ENCODE peak calls at places on chromosome 19, in nine cellular contexts. One of them, this sample, is unnamed.

GRCh38 chr19:748274-748598 is 2.7 kb upstream of the MISP start:
- DNase-seq in breast epithelium: no peak
- DNase-seq in AG09309: no peak
- DNase-seq in fibroblast of the aortic adventitia: no peak
- DNase-seq in fibroblast of pulmonary artery: no peak
- DNase-seq in upper lobe of left lung: peak
- DNase-seq in HFF-Myc: no peak
- DNase-seq in neural progenitor cell: no peak
- DNase-seq in astrocyte of the cerebellum: no peak
- DNase-seq in this sample: no peak

GRCh38 chr19:35334064-35334753 is 5.2 kb downstream of the CD22 start:
- DNase-seq in breast epithelium: no peak
- DNase-seq in AG09309: no peak
- DNase-seq in fibroblast of the aortic adventitia: no peak
- DNase-seq in fibroblast of pulmonary artery: no peak
- DNase-seq in upper lobe of left lung: no peak
- DNase-seq in HFF-Myc: no peak
- DNase-seq in neural progenitor cell: no peak
- DNase-seq in astrocyte of the cerebellum: no peak
- DNase-seq in this sample: no peak

GRCh38 chr19:51421229-51422052 is 4.0 kb upstream of the SIGLEC10 start:
- DNase-seq in breast epithelium: no peak
- DNase-seq in AG09309: no peak
- DNase-seq in fibroblast of the aortic adventitia: no peak
- DNase-seq in fibroblast of pulmonary artery: no peak
- DNase-seq in upper lobe of left lung: no peak
- DNase-seq in HFF-Myc: no peak
- DNase-seq in neural progenitor cell: peak
- DNase-seq in astrocyte of the cerebellum: no peak
- DNase-seq in this sample: no peak

GRCh38 chr19:14090509-14091085 is at the start of gene SAMD1:
- DNase-seq in breast epithelium: peak
- DNase-seq in AG09309: peak
- DNase-seq in fibroblast of the aortic adventitia: peak
- DNase-seq in fibroblast of pulmonary artery: peak
- DNase-seq in upper lobe of left lung: peak
- DNase-seq in HFF-Myc: no peak
- DNase-seq in neural progenitor cell: peak
- DNase-seq in astrocyte of the cerebellum: peak
- DNase-seq in this sample: no peak

GRCh38 chr19:6020972-6021805 is 43.2 kb upstream of the RANBP3 start:
- DNase-seq in breast epithelium: no peak
- DNase-seq in AG09309: no peak
- DNase-seq in fibroblast of the aortic adventitia: no peak
- DNase-seq in fibroblast of pulmonary artery: no peak
- DNase-seq in upper lobe of left lung: no peak
- DNase-seq in HFF-Myc: no peak
- DNase-seq in neural progenitor cell: no peak
- DNase-seq in astrocyte of the cerebellum: no peak
- DNase-seq in this sample: no peak

GRCh38 chr19:43618921-43619261 is 538 bp downstream of the ZNF428 start:
- DNase-seq in breast epithelium: no peak
- DNase-seq in AG09309: no peak
- DNase-seq in fibroblast of the aortic adventitia: peak
- DNase-seq in fibroblast of pulmonary artery: peak
- DNase-seq in upper lobe of left lung: peak
- DNase-seq in HFF-Myc: no peak
- DNase-seq in neural progenitor cell: no peak
- DNase-seq in astrocyte of the cerebellum: no peak
- DNase-seq in this sample: no peak

GRCh38 chr19:55261671-55262126 is 2.9 kb upstream of the PPP6R1 start:
- DNase-seq in breast epithelium: no peak
- DNase-seq in AG09309: no peak
- DNase-seq in fibroblast of the aortic adventitia: no peak
- DNase-seq in fibroblast of pulmonary artery: no peak
- DNase-seq in upper lobe of left lung: no peak
- DNase-seq in HFF-Myc: no peak
- DNase-seq in neural progenitor cell: no peak
- DNase-seq in astrocyte of the cerebellum: no peak
- DNase-seq in this sample: no peak

GRCh38 chr19:47255947-47256687 is at the start of gene CCDC9:
- DNase-seq in breast epithelium: peak
- DNase-seq in AG09309: peak
- DNase-seq in fibroblast of the aortic adventitia: peak
- DNase-seq in fibroblast of pulmonary artery: peak
- DNase-seq in upper lobe of left lung: peak
- DNase-seq in HFF-Myc: peak
- DNase-seq in neural progenitor cell: peak
- DNase-seq in astrocyte of the cerebellum: peak
- DNase-seq in this sample: peak

GRCh38 chr19:36201684-36202083 is 12.8 kb downstream of the ZNF565 start:
- DNase-seq in breast epithelium: no peak
- DNase-seq in AG09309: no peak
- DNase-seq in fibroblast of the aortic adventitia: no peak
- DNase-seq in fibroblast of pulmonary artery: no peak
- DNase-seq in upper lobe of left lung: no peak
- DNase-seq in HFF-Myc: no peak
- DNase-seq in neural progenitor cell: no peak
- DNase-seq in astrocyte of the cerebellum: no peak
- DNase-seq in this sample: no peak

GRCh38 chr19:18232540-18233223 is 6.4 kb upstream of the PDE4C start:
- DNase-seq in breast epithelium: no peak
- DNase-seq in AG09309: no peak
- DNase-seq in fibroblast of the aortic adventitia: no peak
- DNase-seq in fibroblast of pulmonary artery: no peak
- DNase-seq in upper lobe of left lung: no peak
- DNase-seq in HFF-Myc: no peak
- DNase-seq in neural progenitor cell: no peak
- DNase-seq in astrocyte of the cerebellum: no peak
- DNase-seq in this sample: no peak

GRCh38 chr19:5968431-5969373 is 9.2 kb downstream of the RANBP3 start:
- DNase-seq in breast epithelium: no peak
- DNase-seq in AG09309: no peak
- DNase-seq in fibroblast of the aortic adventitia: no peak
- DNase-seq in fibroblast of pulmonary artery: no peak
- DNase-seq in upper lobe of left lung: peak
- DNase-seq in HFF-Myc: no peak
- DNase-seq in neural progenitor cell: no peak
- DNase-seq in astrocyte of the cerebellum: no peak
- DNase-seq in this sample: no peak

GRCh38 chr19:21202865-21203494 is 61.1 kb downstream of the ZNF431 start:
- DNase-seq in breast epithelium: no peak
- DNase-seq in AG09309: peak
- DNase-seq in fibroblast of the aortic adventitia: peak
- DNase-seq in fibroblast of pulmonary artery: peak
- DNase-seq in upper lobe of left lung: peak
- DNase-seq in HFF-Myc: no peak
- DNase-seq in neural progenitor cell: peak
- DNase-seq in astrocyte of the cerebellum: no peak
- DNase-seq in this sample: no peak

GRCh38 chr19:34985249-34986022 is 14.7 kb upstream of the GRAMD1A start:
- DNase-seq in breast epithelium: peak
- DNase-seq in AG09309: no peak
- DNase-seq in fibroblast of the aortic adventitia: peak
- DNase-seq in fibroblast of pulmonary artery: peak
- DNase-seq in upper lobe of left lung: peak
- DNase-seq in HFF-Myc: peak
- DNase-seq in neural progenitor cell: peak
- DNase-seq in astrocyte of the cerebellum: no peak
- DNase-seq in this sample: no peak

GRCh38 chr19:54364775-54365257 is at the start of gene LAIR1:
- DNase-seq in breast epithelium: no peak
- DNase-seq in AG09309: no peak
- DNase-seq in fibroblast of the aortic adventitia: no peak
- DNase-seq in fibroblast of pulmonary artery: no peak
- DNase-seq in upper lobe of left lung: peak
- DNase-seq in HFF-Myc: no peak
- DNase-seq in neural progenitor cell: no peak
- DNase-seq in astrocyte of the cerebellum: no peak
- DNase-seq in this sample: no peak

GRCh38 chr19:57192993-57193392 is 1.7 kb downstream of the ZNF264 start:
- DNase-seq in breast epithelium: no peak
- DNase-seq in AG09309: no peak
- DNase-seq in fibroblast of the aortic adventitia: no peak
- DNase-seq in fibroblast of pulmonary artery: no peak
- DNase-seq in upper lobe of left lung: no peak
- DNase-seq in HFF-Myc: no peak
- DNase-seq in neural progenitor cell: no peak
- DNase-seq in astrocyte of the cerebellum: no peak
- DNase-seq in this sample: no peak
- H3K4me3 ChIP-seq in breast epithelium: peak
- H3K4me3 ChIP-seq in AG09309: peak
- H3K4me3 ChIP-seq in fibroblast of the aortic adventitia: peak
- H3K4me3 ChIP-seq in fibroblast of pulmonary artery: peak
- H3K4me3 ChIP-seq in upper lobe of left lung: peak
- H3K4me3 ChIP-seq in HFF-Myc: peak
- H3K4me3 ChIP-seq in neural progenitor cell: peak
- H3K4me3 ChIP-seq in astrocyte of the cerebellum: peak
- H3K4me3 ChIP-seq in this sample: peak

GRCh38 chr19:58558623-58559274 is 338 bp upstream of the UBE2M start:
- DNase-seq in breast epithelium: peak
- DNase-seq in AG09309: peak
- DNase-seq in fibroblast of the aortic adventitia: peak
- DNase-seq in fibroblast of pulmonary artery: peak
- DNase-seq in upper lobe of left lung: peak
- DNase-seq in HFF-Myc: peak
- DNase-seq in neural progenitor cell: peak
- DNase-seq in astrocyte of the cerebellum: peak
- DNase-seq in this sample: peak

GRCh38 chr19:58559275-58560006 is 1.0 kb upstream of the UBE2M start:
- DNase-seq in breast epithelium: peak
- DNase-seq in AG09309: peak
- DNase-seq in fibroblast of the aortic adventitia: peak
- DNase-seq in fibroblast of pulmonary artery: peak
- DNase-seq in upper lobe of left lung: peak
- DNase-seq in HFF-Myc: peak
- DNase-seq in neural progenitor cell: peak
- DNase-seq in astrocyte of the cerebellum: peak
- DNase-seq in this sample: no peak

GRCh38 chr19:58556633-58557252 is 1.7 kb downstream of the UBE2M start:
- DNase-seq in breast epithelium: no peak
- DNase-seq in AG09309: no peak
- DNase-seq in fibroblast of the aortic adventitia: no peak
- DNase-seq in fibroblast of pulmonary artery: no peak
- DNase-seq in upper lobe of left lung: no peak
- DNase-seq in HFF-Myc: no peak
- DNase-seq in neural progenitor cell: no peak
- DNase-seq in astrocyte of the cerebellum: no peak
- DNase-seq in this sample: no peak

GRCh38 chr19:58557253-58558065 is 952 bp downstream of the UBE2M start:
- DNase-seq in breast epithelium: no peak
- DNase-seq in AG09309: no peak
- DNase-seq in fibroblast of the aortic adventitia: no peak
- DNase-seq in fibroblast of pulmonary artery: no peak
- DNase-seq in upper lobe of left lung: no peak
- DNase-seq in HFF-Myc: no peak
- DNase-seq in neural progenitor cell: no peak
- DNase-seq in astrocyte of the cerebellum: no peak
- DNase-seq in this sample: no peak

DNA sequence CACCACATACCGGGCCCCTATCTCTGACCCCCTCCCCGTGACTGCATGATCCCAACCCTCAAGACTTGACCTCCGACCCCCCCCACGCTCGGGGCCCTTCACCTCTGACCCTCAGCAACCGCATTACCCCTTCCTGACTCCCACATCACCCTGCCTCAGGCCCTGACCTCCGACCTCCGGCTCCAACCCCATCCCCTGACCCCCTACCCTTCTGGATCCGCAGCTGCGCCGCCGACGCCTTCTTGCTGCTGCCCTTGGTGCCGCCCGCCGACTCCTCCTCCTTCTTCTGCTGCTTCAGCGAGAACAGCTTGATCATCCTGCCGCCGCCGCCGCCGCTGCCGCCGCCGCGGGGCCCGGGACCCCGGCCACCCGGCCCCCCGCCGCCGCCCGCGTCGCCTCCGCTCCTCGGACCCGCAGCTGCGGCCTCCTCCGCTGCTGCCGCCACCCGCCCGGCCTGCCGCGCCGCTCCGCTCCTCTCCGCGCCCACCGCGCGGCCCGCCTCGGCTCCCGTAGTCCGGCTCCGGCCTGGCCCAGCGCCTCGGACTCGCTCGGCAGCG is at the start of gene UBE2M:
- DNase-seq in breast epithelium: no peak
- DNase-seq in AG09309: no peak
- DNase-seq in fibroblast of the aortic adventitia: peak
- DNase-seq in fibroblast of pulmonary artery: peak
- DNase-seq in upper lobe of left lung: peak
- DNase-seq in HFF-Myc: no peak
- DNase-seq in neural progenitor cell: no peak
- DNase-seq in astrocyte of the cerebellum: no peak
- DNase-seq in this sample: no peak
- TF ChIP-seq CTCF in breast epithelium: peak
- TF ChIP-seq CTCF in AG09309: no peak
- TF ChIP-seq CTCF in fibroblast of the aortic adventitia: no peak
- TF ChIP-seq CTCF in fibroblast of pulmonary artery: no peak
- TF ChIP-seq CTCF in upper lobe of left lung: no peak
- TF ChIP-seq CTCF in HFF-Myc: no peak
- TF ChIP-seq CTCF in neural progenitor cell: no peak
- TF ChIP-seq CTCF in astrocyte of the cerebellum: no peak
- TF ChIP-seq CTCF in this sample: no peak

DNA sequence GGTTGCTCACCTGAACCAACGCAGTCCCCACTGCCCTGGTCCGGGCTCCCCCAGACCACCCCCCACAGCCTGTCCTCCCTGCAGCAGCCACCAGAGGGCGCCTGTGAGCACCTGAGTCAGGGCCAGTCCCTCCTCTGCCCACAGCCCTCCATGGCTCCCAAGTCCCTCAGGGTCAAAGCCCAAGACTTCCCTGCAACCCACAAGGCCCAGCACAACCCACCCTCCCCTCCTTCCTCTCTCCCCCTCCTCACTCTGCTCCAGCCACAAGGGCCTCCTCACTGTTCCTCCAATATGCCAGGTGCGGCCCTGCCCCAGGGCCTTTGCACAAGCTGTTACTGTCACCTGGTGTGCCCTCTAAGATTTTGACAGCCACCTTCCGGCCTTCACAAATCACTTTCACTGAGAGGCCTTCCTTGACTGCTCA is 10.9 kb downstream of the GNA15 start:
- DNase-seq in breast epithelium: no peak
- DNase-seq in AG09309: no peak
- DNase-seq in fibroblast of the aortic adventitia: no peak
- DNase-seq in fibroblast of pulmonary artery: no peak
- DNase-seq in upper lobe of left lung: peak
- DNase-seq in HFF-Myc: no peak
- DNase-seq in neural progenitor cell: peak
- DNase-seq in astrocyte of the cerebellum: no peak
- DNase-seq in this sample: no peak
- H3K4me3 ChIP-seq in breast epithelium: no peak
- H3K4me3 ChIP-seq in AG09309: no peak
- H3K4me3 ChIP-seq in fibroblast of the aortic adventitia: no peak
- H3K4me3 ChIP-seq in fibroblast of pulmonary artery: no peak
- H3K4me3 ChIP-seq in upper lobe of left lung: no peak
- H3K4me3 ChIP-seq in HFF-Myc: no peak
- H3K4me3 ChIP-seq in neural progenitor cell: no peak
- H3K4me3 ChIP-seq in astrocyte of the cerebellum: no peak
- H3K4me3 ChIP-seq in this sample: no peak

DNA sequence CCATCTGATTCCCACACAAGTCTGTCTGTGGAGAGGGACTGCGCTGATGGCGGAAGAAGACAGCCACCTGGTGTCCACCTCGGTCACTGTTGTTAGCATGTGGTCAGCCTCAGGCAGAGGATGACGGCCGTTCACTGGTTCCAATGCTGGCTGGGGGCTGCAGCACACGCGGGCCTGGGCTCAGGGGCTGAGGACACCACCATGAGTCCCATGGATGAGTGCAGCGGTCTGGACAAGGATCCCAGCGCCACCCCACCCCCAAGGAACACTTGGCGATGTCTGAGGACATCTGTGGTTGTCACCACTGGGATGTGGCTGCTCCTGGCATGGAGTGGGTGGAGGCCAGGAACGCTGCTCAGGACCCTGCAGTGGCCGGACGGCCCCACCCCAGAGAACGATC is 10.9 kb downstream of the DPP9 start:
- DNase-seq in breast epithelium: no peak
- DNase-seq in AG09309: no peak
- DNase-seq in fibroblast of the aortic adventitia: no peak
- DNase-seq in fibroblast of pulmonary artery: no peak
- DNase-seq in upper lobe of left lung: no peak
- DNase-seq in HFF-Myc: no peak
- DNase-seq in neural progenitor cell: no peak
- DNase-seq in astrocyte of the cerebellum: no peak
- DNase-seq in this sample: no peak
- TF ChIP-seq CTCF in breast epithelium: no peak
- TF ChIP-seq CTCF in AG09309: no peak
- TF ChIP-seq CTCF in fibroblast of the aortic adventitia: no peak
- TF ChIP-seq CTCF in fibroblast of pulmonary artery: no peak
- TF ChIP-seq CTCF in upper lobe of left lung: no peak
- TF ChIP-seq CTCF in HFF-Myc: no peak
- TF ChIP-seq CTCF in neural progenitor cell: no peak
- TF ChIP-seq CTCF in astrocyte of the cerebellum: no peak
- TF ChIP-seq CTCF in this sample: no peak